ENCODE peak calls at places on chromosome 14, in five cellular contexts. F is activated CD4-positive, alpha-beta T cell treated with anti-CD3 and anti-CD28 coated beads, Interleukin-2, amount 50 U/mL, for 24 hours; X is SW480; B is PC-3; I is mucosa of gallbladder. K is an unnamed sample.
A peak's percentile ranks its signal among the peaks of the same experiment; 100 is the strongest.

GRCh38 chr14:22886500-22887259 is 3.7 kb downstream of the REM2 start:
- DNase-seq in B (peak; percentile 74), I (peak; percentile 77), F (peak; percentile 44), X (peak; percentile 80), K (no peak)

GRCh38 chr14:67665886-67666285 is 8.5 kb downstream of the VTI1B start:
- DNase-seq in X (no peak), I (no peak), F (no peak), B (no peak), K (no peak)

GRCh38 chr14:101707285-101707842 is 54.1 kb upstream of the PPP2R5C start:
- DNase-seq in I (peak; percentile 75), X (peak; percentile 86), B (peak; percentile 89), F (peak; percentile 75), K (peak; percentile 78)

GRCh38 chr14:50397461-50398196 is 948 bp upstream of the CDKL1 start:
- DNase-seq in I (no peak), B (peak; percentile 68), F (no peak), X (peak; percentile 24), K (peak; percentile 67)

GRCh38 chr14:74042296-74042695 is 23.1 kb downstream of the BBOF1 start:
- DNase-seq in X (no peak), B (no peak), I (no peak), F (no peak), K (no peak)

GRCh38 chr14:76499399-76499798 is 123.5 kb downstream of the ESRRB start:
- DNase-seq in I (no peak), B (no peak), X (no peak), F (no peak), K (no peak)

GRCh38 chr14:68501621-68502052 is 291.2 kb downstream of the ZFP36L1 start:
- DNase-seq in F (no peak), I (peak; percentile 42), X (peak; percentile 69), B (no peak), K (no peak)

GRCh38 chr14:37599527-37600368 is 4.3 kb downstream of the TTC6 start:
- DNase-seq in B (peak; percentile 63), X (no peak), I (no peak), F (no peak), K (no peak)

GRCh38 chr14:20998674-20999366 is at the start of gene SLC39A2:
- DNase-seq in B (peak; percentile 38), I (peak; percentile 64), X (no peak), F (no peak), K (peak; percentile 80)

GRCh38 chr14:65486856-65487255 is 74.3 kb downstream of the FUT8 start:
- DNase-seq in X (no peak), B (no peak), F (no peak), I (no peak), K (no peak)

GRCh38 chr14:89000007-89000942 is 175.8 kb downstream of the TTC8 start:
- DNase-seq in B (peak; percentile 94), I (no peak), F (peak; percentile 12), X (peak; percentile 78), K (peak; percentile 99)

GRCh38 chr14:69428289-69428998 is 30.0 kb downstream of the SLC39A9 start:
- DNase-seq in F (no peak), I (no peak), X (no peak), B (no peak), K (no peak)

GRCh38 chr14:33118653-33119052 is 180.0 kb downstream of the NPAS3 start:
- DNase-seq in F (no peak), B (peak; percentile 27), X (no peak), I (no peak), K (no peak)

GRCh38 chr14:96797943-96798349 is 764 bp downstream of the VRK1 start:
- DNase-seq in F (peak; percentile 8), X (peak; percentile 13), B (no peak), I (no peak), K (peak; percentile 23)

K was measured in HT1080.